ENCODE peak calls at places on chromosomes 6 and 20, in eight cellular contexts. L, M, S, Q, K, Y, U and D are unnamed samples.

GRCh38 chr6:131861356-131861755 is 53.5 kb downstream of the ENPP1 start:
- DNase-seq in L (no peak), M (no peak), S (peak), Q (peak), K (no peak), Y (peak), U (no peak), D (no peak)

GRCh38 chr20:45945678-45946148 is 11.2 kb downstream of the PCIF1 start:
- DNase-seq in L (no peak), M (no peak), S (peak), Q (peak), K (no peak), Y (peak), U (no peak), D (no peak)

GRCh38 chr6:90247262-90247661 is 49.4 kb downstream of the BACH2 start:
- DNase-seq in L (no peak), M (no peak), S (no peak), Q (no peak), K (no peak), Y (no peak), U (no peak), D (no peak)

GRCh38 chr20:16729080-16729479 is 746 bp upstream of the SNRPB2 start:
- DNase-seq in L (no peak), M (no peak), S (no peak), Q (no peak), K (no peak), Y (no peak), U (no peak), D (no peak)

GRCh38 chr6:20302168-20302567 is 89.9 kb upstream of the MBOAT1 start:
- DNase-seq in L (no peak), M (no peak), S (peak), Q (no peak), K (no peak), Y (no peak), U (no peak), D (peak)

GRCh38 chr6:82881519-82881918 is 184.1 kb downstream of the UBE3D start:
- DNase-seq in L (no peak), M (no peak), S (no peak), Q (no peak), K (no peak), Y (no peak), U (no peak), D (no peak)

GRCh38 chr6:5998741-5999687 is 7.7 kb downstream of the NRN1 start:
- DNase-seq in L (no peak), M (no peak), S (no peak), Q (peak), K (no peak), Y (no peak), U (no peak), D (no peak)

GRCh38 chr20:14861028-14861699 is 523.8 kb upstream of the FLRT3 start:
- DNase-seq in L (no peak), M (no peak), S (no peak), Q (no peak), K (no peak), Y (no peak), U (no peak), D (no peak)

GRCh38 chr6:68468244-68468884 is 166.7 kb upstream of the ADGRB3 start:
- DNase-seq in L (no peak), M (no peak), S (no peak), Q (no peak), K (no peak), Y (no peak), U (no peak), D (no peak)

GRCh38 chr6:132365319-132365907 is 35.9 kb downstream of the MOXD1 start:
- DNase-seq in L (no peak), M (no peak), S (peak), Q (no peak), K (no peak), Y (no peak), U (no peak), D (no peak)

GRCh38 chr6:11571073-11571472 is 33.5 kb downstream of the TMEM170B start:
- DNase-seq in L (no peak), M (no peak), S (no peak), Q (no peak), K (no peak), Y (no peak), U (no peak), D (no peak)
- H3K27ac ChIP-seq in L (no peak), M (no peak), S (no peak), Q (no peak), K (no peak), Y (no peak), U (no peak), D (no peak)

DNA sequence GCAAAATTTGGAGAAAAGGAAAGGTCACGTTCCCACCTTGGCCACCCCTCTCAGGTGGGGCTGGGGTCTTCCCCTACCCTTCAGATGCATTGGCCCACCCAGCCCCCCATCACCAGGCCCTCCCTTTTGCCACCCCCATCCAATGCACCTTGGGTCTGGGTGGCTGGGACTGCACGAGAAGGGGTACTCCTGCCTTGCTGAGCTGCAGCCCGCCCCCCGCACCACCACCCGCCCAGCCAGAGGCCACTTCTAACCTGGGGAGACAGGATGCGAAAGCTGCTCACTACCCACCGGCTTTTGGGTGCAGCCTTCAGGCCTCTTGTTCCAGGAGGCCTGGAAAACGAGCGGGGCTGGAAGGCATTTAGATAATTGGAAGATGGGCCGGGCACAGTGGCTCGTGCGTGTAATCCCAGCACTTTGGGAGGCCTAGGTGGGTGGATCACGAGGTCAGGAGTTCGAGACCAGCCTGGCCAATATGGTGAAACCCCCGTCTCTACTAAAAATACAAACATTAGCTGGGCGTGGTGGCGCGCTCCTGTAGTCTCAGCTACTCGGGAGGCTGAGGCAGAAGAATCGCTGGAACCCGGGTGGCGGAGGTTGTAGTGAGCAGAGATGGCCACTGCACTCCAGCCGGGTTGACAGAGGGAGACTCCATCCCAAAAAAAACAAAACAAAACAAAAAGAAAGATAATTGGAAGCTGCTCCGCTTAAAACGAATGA is 1.2 kb upstream of the CDC25B start:
- DNase-seq in L (no peak), M (no peak), S (no peak), Q (no peak), K (no peak), Y (no peak), U (no peak), D (no peak)
- H3K27ac ChIP-seq in L (no peak), M (peak), S (peak), Q (peak), K (peak), Y (peak), U (peak), D (peak)

GRCh38 chr6:134003542-134003951 is 48.9 kb downstream of the SLC2A12 start:
- DNase-seq in L (no peak), M (no peak), S (peak), Q (no peak), K (no peak), Y (peak), U (no peak), D (no peak)
- H3K27ac ChIP-seq in L (no peak), M (no peak), S (no peak), Q (no peak), K (no peak), Y (peak), U (no peak), D (no peak)

DNA sequence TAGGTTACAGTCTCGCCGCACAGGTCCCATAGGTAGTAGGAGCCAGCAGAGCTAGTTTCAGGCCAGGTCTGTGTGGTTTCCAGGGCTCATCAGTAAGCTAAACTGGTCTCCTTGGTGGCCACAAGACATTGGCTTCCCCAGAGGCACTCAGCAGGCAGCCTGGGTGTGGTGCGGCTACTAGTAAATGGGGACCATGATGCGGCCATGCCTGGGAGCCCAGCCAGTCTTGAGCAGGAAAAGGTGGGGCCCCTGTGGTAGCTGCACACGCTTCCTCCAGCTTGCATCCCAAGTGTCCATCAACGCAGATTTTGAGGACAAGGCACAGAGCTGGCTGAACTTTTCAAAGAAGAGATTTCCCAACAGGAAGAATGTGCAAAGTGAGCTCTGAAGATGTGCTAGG is 107.5 kb upstream of the NAA20 start:
- DNase-seq in L (no peak), M (no peak), S (no peak), Q (peak), K (no peak), Y (no peak), U (no peak), D (peak)
- H3K27ac ChIP-seq in L (no peak), M (peak), S (no peak), Q (no peak), K (no peak), Y (no peak), U (peak), D (peak)

GRCh38 chr6:35231563-35231962 is 17.8 kb downstream of the SCUBE3 start:
- DNase-seq in L (no peak), M (no peak), S (no peak), Q (no peak), K (no peak), Y (no peak), U (no peak), D (no peak)

GRCh38 chr6:35230950-35231349 is 17.2 kb downstream of the SCUBE3 start:
- DNase-seq in L (no peak), M (no peak), S (no peak), Q (no peak), K (no peak), Y (no peak), U (no peak), D (no peak)

GRCh38 chr6:35229304-35229703 is 15.5 kb downstream of the SCUBE3 start:
- DNase-seq in L (no peak), M (no peak), S (no peak), Q (no peak), K (no peak), Y (no peak), U (no peak), D (no peak)

GRCh38 chr6:35230498-35230897 is 16.7 kb downstream of the SCUBE3 start:
- DNase-seq in L (no peak), M (no peak), S (no peak), Q (no peak), K (no peak), Y (no peak), U (no peak), D (no peak)

GRCh38 chr6:35228483-35228882 is 14.7 kb downstream of the SCUBE3 start:
- DNase-seq in L (no peak), M (no peak), S (no peak), Q (no peak), K (no peak), Y (no peak), U (no peak), D (no peak)
- H3K27ac ChIP-seq in L (no peak), M (no peak), S (no peak), Q (no peak), K (no peak), Y (no peak), U (no peak), D (no peak)

GRCh38 chr6:35034411-35035171 is 106.5 kb downstream of the TCP11 start:
- DNase-seq in L (no peak), M (no peak), S (no peak), Q (peak), K (no peak), Y (no peak), U (no peak), D (no peak)
- H3K27ac ChIP-seq in L (no peak), M (peak), S (no peak), Q (peak), K (no peak), Y (no peak), U (peak), D (peak)

GRCh38 chr6:105243487-105243886 is 63.7 kb upstream of the POPDC3 start:
- DNase-seq in L (no peak), M (no peak), S (no peak), Q (peak), K (no peak), Y (peak), U (no peak), D (no peak)
- H3K27ac ChIP-seq in L (no peak), M (no peak), S (no peak), Q (no peak), K (no peak), Y (no peak), U (no peak), D (no peak)

GRCh38 chr6:56663344-56663743 is 20.7 kb upstream of the DST start:
- DNase-seq in L (no peak), M (no peak), S (peak), Q (peak), K (no peak), Y (no peak), U (no peak), D (no peak)
- H3K27ac ChIP-seq in L (no peak), M (peak), S (no peak), Q (peak), K (no peak), Y (no peak), U (no peak), D (no peak)

DNA sequence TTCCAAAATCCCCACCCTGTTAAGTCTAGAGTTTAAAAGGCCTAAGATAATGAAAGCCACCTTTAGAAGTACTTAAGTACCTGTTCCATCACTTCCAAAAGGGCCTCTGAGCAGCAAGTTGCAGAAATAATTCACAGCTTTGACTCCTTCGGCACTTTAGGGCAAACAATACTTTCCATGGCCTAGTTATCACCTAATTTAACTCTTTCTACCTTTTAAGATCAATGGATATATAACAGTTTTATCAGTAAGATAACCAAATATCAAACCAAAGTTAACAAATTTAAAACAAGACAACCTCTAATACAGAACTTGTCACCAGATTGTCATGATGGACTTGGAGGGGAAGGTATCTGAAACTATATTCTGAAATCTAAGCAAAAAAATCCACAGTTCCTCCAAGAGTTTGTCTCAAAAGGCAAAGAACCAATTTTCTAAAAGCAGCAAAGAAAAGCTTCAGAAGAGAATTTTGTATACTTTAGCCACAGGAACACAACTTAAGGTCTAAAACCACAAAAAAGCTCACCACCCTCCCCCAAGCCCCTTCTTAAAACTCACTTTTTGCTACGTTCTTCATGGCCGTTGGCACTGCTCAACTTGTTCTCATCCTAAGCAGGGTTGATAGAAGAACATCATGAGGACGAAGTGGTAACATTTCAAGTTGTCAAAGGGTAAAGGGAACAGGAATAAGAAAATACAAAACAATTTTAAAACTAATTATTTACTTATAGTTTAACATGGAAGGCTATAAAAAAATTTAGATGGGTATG is 3.5 kb downstream of the RBM39 start:
- DNase-seq in L (no peak), M (no peak), S (no peak), Q (no peak), K (no peak), Y (no peak), U (no peak), D (no peak)
- H3K27ac ChIP-seq in L (no peak), M (no peak), S (no peak), Q (peak), K (peak), Y (no peak), U (no peak), D (peak)

GRCh38 chr20:5614506-5614905 is 135.7 kb upstream of the SHLD1 start:
- DNase-seq in L (peak), M (no peak), S (no peak), Q (no peak), K (no peak), Y (no peak), U (no peak), D (no peak)
- H3K27ac ChIP-seq in L (no peak), M (no peak), S (no peak), Q (no peak), K (no peak), Y (no peak), U (no peak), D (no peak)